ENCODE peak calls at places on chromosomes 3 and 15, in ten cellular contexts. One of them, this sample, is unnamed.

GRCh38 chr3:194779729-194780224 is 94.1 kb downstream of the FAM43A start:
- DNase-seq in A549: no peak
- DNase-seq in CD8-positive, alpha-beta T cell: no peak
- DNase-seq in NCI-H1092: no peak
- DNase-seq in brain pericyte: no peak
- DNase-seq in heart left ventricle: no peak
- DNase-seq in H9: no peak
- DNase-seq in stimulated activated effector memory CD8-positive, alpha-beta T cell treated with anti-CD3 and anti-CD28 coated beads, Interleukin-12 subunit alpha, Interleukin-12 subunit beta, amount 100 ng/mL, for 72 hours: no peak
- DNase-seq in caudate nucleus: no peak
- DNase-seq in iris pigment epithelial cell: peak
- DNase-seq in this sample: no peak

GRCh38 chr15:69855601-69856000 is 242.1 kb downstream of the TLE3 start:
- DNase-seq in caudate nucleus: no peak
- DNase-seq in heart left ventricle: no peak
- DNase-seq in CD8-positive, alpha-beta T cell: no peak
- DNase-seq in A549: no peak
- DNase-seq in NCI-H1092: no peak
- DNase-seq in brain pericyte: no peak
- DNase-seq in H9: no peak
- DNase-seq in stimulated activated effector memory CD8-positive, alpha-beta T cell treated with anti-CD3 and anti-CD28 coated beads, Interleukin-12 subunit alpha, Interleukin-12 subunit beta, amount 100 ng/mL, for 72 hours: no peak
- DNase-seq in iris pigment epithelial cell: no peak
- DNase-seq in this sample: peak

GRCh38 chr3:4461459-4462090 is 5.5 kb downstream of the SUMF1 start:
- DNase-seq in iris pigment epithelial cell: no peak
- DNase-seq in A549: no peak
- DNase-seq in H9: no peak
- DNase-seq in stimulated activated effector memory CD8-positive, alpha-beta T cell treated with anti-CD3 and anti-CD28 coated beads, Interleukin-12 subunit alpha, Interleukin-12 subunit beta, amount 100 ng/mL, for 72 hours: no peak
- DNase-seq in CD8-positive, alpha-beta T cell: no peak
- DNase-seq in NCI-H1092: no peak
- DNase-seq in brain pericyte: no peak
- DNase-seq in caudate nucleus: no peak
- DNase-seq in heart left ventricle: no peak
- DNase-seq in this sample: no peak

GRCh38 chr3:32856901-32857507 is 39.2 kb downstream of the TRIM71 start:
- DNase-seq in iris pigment epithelial cell: no peak
- DNase-seq in brain pericyte: no peak
- DNase-seq in stimulated activated effector memory CD8-positive, alpha-beta T cell treated with anti-CD3 and anti-CD28 coated beads, Interleukin-12 subunit alpha, Interleukin-12 subunit beta, amount 100 ng/mL, for 72 hours: no peak
- DNase-seq in heart left ventricle: no peak
- DNase-seq in caudate nucleus: no peak
- DNase-seq in NCI-H1092: no peak
- DNase-seq in CD8-positive, alpha-beta T cell: no peak
- DNase-seq in H9: no peak
- DNase-seq in A549: no peak
- DNase-seq in this sample: no peak

GRCh38 chr15:37059051-37059450 is 41.3 kb downstream of the MEIS2 start:
- DNase-seq in iris pigment epithelial cell: peak
- DNase-seq in NCI-H1092: no peak
- DNase-seq in A549: no peak
- DNase-seq in caudate nucleus: no peak
- DNase-seq in brain pericyte: no peak
- DNase-seq in stimulated activated effector memory CD8-positive, alpha-beta T cell treated with anti-CD3 and anti-CD28 coated beads, Interleukin-12 subunit alpha, Interleukin-12 subunit beta, amount 100 ng/mL, for 72 hours: no peak
- DNase-seq in heart left ventricle: no peak
- DNase-seq in H9: no peak
- DNase-seq in CD8-positive, alpha-beta T cell: no peak
- DNase-seq in this sample: peak

GRCh38 chr15:98856540-98856907 is 151.1 kb downstream of the PGPEP1L start:
- DNase-seq in brain pericyte: peak
- DNase-seq in NCI-H1092: no peak
- DNase-seq in H9: no peak
- DNase-seq in CD8-positive, alpha-beta T cell: no peak
- DNase-seq in stimulated activated effector memory CD8-positive, alpha-beta T cell treated with anti-CD3 and anti-CD28 coated beads, Interleukin-12 subunit alpha, Interleukin-12 subunit beta, amount 100 ng/mL, for 72 hours: no peak
- DNase-seq in caudate nucleus: no peak
- DNase-seq in A549: no peak
- DNase-seq in heart left ventricle: no peak
- DNase-seq in iris pigment epithelial cell: peak
- DNase-seq in this sample: no peak

GRCh38 chr3:102529452-102529851 is 94.6 kb downstream of the ZPLD1 start:
- DNase-seq in heart left ventricle: no peak
- DNase-seq in NCI-H1092: no peak
- DNase-seq in H9: peak
- DNase-seq in A549: peak
- DNase-seq in brain pericyte: no peak
- DNase-seq in iris pigment epithelial cell: peak
- DNase-seq in stimulated activated effector memory CD8-positive, alpha-beta T cell treated with anti-CD3 and anti-CD28 coated beads, Interleukin-12 subunit alpha, Interleukin-12 subunit beta, amount 100 ng/mL, for 72 hours: no peak
- DNase-seq in CD8-positive, alpha-beta T cell: no peak
- DNase-seq in caudate nucleus: no peak
- DNase-seq in this sample: peak

GRCh38 chr3:60920519-60920918 is 330.7 kb downstream of the FHIT start:
- DNase-seq in CD8-positive, alpha-beta T cell: no peak
- DNase-seq in caudate nucleus: no peak
- DNase-seq in iris pigment epithelial cell: no peak
- DNase-seq in heart left ventricle: no peak
- DNase-seq in NCI-H1092: no peak
- DNase-seq in A549: no peak
- DNase-seq in stimulated activated effector memory CD8-positive, alpha-beta T cell treated with anti-CD3 and anti-CD28 coated beads, Interleukin-12 subunit alpha, Interleukin-12 subunit beta, amount 100 ng/mL, for 72 hours: no peak
- DNase-seq in H9: no peak
- DNase-seq in brain pericyte: no peak
- DNase-seq in this sample: no peak

GRCh38 chr3:72123908-72124441 is 339.0 kb upstream of the PROK2 start:
- DNase-seq in heart left ventricle: peak
- DNase-seq in H9: no peak
- DNase-seq in iris pigment epithelial cell: peak
- DNase-seq in NCI-H1092: no peak
- DNase-seq in stimulated activated effector memory CD8-positive, alpha-beta T cell treated with anti-CD3 and anti-CD28 coated beads, Interleukin-12 subunit alpha, Interleukin-12 subunit beta, amount 100 ng/mL, for 72 hours: no peak
- DNase-seq in CD8-positive, alpha-beta T cell: no peak
- DNase-seq in caudate nucleus: no peak
- DNase-seq in brain pericyte: peak
- DNase-seq in A549: peak
- DNase-seq in this sample: no peak

GRCh38 chr15:44144992-44145391 is 50.1 kb downstream of the FRMD5 start:
- DNase-seq in stimulated activated effector memory CD8-positive, alpha-beta T cell treated with anti-CD3 and anti-CD28 coated beads, Interleukin-12 subunit alpha, Interleukin-12 subunit beta, amount 100 ng/mL, for 72 hours: no peak
- DNase-seq in caudate nucleus: no peak
- DNase-seq in iris pigment epithelial cell: no peak
- DNase-seq in brain pericyte: no peak
- DNase-seq in H9: no peak
- DNase-seq in NCI-H1092: no peak
- DNase-seq in CD8-positive, alpha-beta T cell: no peak
- DNase-seq in heart left ventricle: no peak
- DNase-seq in A549: no peak
- DNase-seq in this sample: no peak

GRCh38 chr3:158748237-158748828 is 16.1 kb upstream of the RARRES1 start:
- DNase-seq in stimulated activated effector memory CD8-positive, alpha-beta T cell treated with anti-CD3 and anti-CD28 coated beads, Interleukin-12 subunit alpha, Interleukin-12 subunit beta, amount 100 ng/mL, for 72 hours: no peak
- DNase-seq in iris pigment epithelial cell: peak
- DNase-seq in A549: no peak
- DNase-seq in brain pericyte: no peak
- DNase-seq in caudate nucleus: no peak
- DNase-seq in CD8-positive, alpha-beta T cell: no peak
- DNase-seq in heart left ventricle: no peak
- DNase-seq in NCI-H1092: no peak
- DNase-seq in H9: no peak
- DNase-seq in this sample: no peak

GRCh38 chr15:88438181-88438580 is 29.0 kb downstream of the MRPL46 start:
- DNase-seq in caudate nucleus: no peak
- DNase-seq in stimulated activated effector memory CD8-positive, alpha-beta T cell treated with anti-CD3 and anti-CD28 coated beads, Interleukin-12 subunit alpha, Interleukin-12 subunit beta, amount 100 ng/mL, for 72 hours: no peak
- DNase-seq in A549: no peak
- DNase-seq in brain pericyte: no peak
- DNase-seq in CD8-positive, alpha-beta T cell: no peak
- DNase-seq in H9: no peak
- DNase-seq in NCI-H1092: no peak
- DNase-seq in heart left ventricle: no peak
- DNase-seq in iris pigment epithelial cell: no peak
- DNase-seq in this sample: no peak

GRCh38 chr3:69385723-69386483 is at the start of gene FRMD4B:
- DNase-seq in caudate nucleus: peak
- DNase-seq in A549: peak
- DNase-seq in iris pigment epithelial cell: peak
- DNase-seq in stimulated activated effector memory CD8-positive, alpha-beta T cell treated with anti-CD3 and anti-CD28 coated beads, Interleukin-12 subunit alpha, Interleukin-12 subunit beta, amount 100 ng/mL, for 72 hours: peak
- DNase-seq in CD8-positive, alpha-beta T cell: no peak
- DNase-seq in H9: peak
- DNase-seq in brain pericyte: no peak
- DNase-seq in NCI-H1092: peak
- DNase-seq in heart left ventricle: peak
- DNase-seq in this sample: peak

GRCh38 chr15:75179773-75180140 is 21.9 kb upstream of the C15orf39 start:
- DNase-seq in caudate nucleus: no peak
- DNase-seq in CD8-positive, alpha-beta T cell: no peak
- DNase-seq in A549: no peak
- DNase-seq in heart left ventricle: no peak
- DNase-seq in H9: no peak
- DNase-seq in brain pericyte: no peak
- DNase-seq in stimulated activated effector memory CD8-positive, alpha-beta T cell treated with anti-CD3 and anti-CD28 coated beads, Interleukin-12 subunit alpha, Interleukin-12 subunit beta, amount 100 ng/mL, for 72 hours: no peak
- DNase-seq in iris pigment epithelial cell: no peak
- DNase-seq in NCI-H1092: no peak
- DNase-seq in this sample: no peak

This sample was measured in left kidney.